ENCODE peak calls at places on chromosomes 7 and 10, in nine cellular contexts. M is Peyer's patch; I is naive thymus-derived CD4-positive, alpha-beta T cell; Q is AG04450; J is GM23338; T is cardiac muscle cell; O is body of pancreas; Y is endothelial cell of umbilical vein; E is spleen. D is an unnamed sample. For H3K27me3, the result is how much of the 10 kb centered on the place peaks cover.

GRCh38 chr10:43404675-43405221 is 4.2 kb downstream of the HNRNPF start:
- DNase-seq in M (no peak), I (peak), Q (no peak), J (no peak), T (no peak), O (no peak), Y (no peak), E (no peak), D (peak)

GRCh38 chr7:40137563-40137962 is 2.8 kb downstream of the SUGCT start:
- DNase-seq in M (no peak), I (no peak), Q (no peak), J (no peak), T (no peak), O (no peak), Y (no peak), E (no peak), D (no peak)

GRCh38 chr7:37977243-37977642 is 56.8 kb downstream of the EPDR1 start:
- DNase-seq in M (no peak), I (no peak), Q (no peak), J (no peak), T (no peak), O (no peak), Y (no peak), E (no peak), D (no peak)

GRCh38 chr7:85172530-85172941 is 14.3 kb downstream of the SEMA3D start:
- DNase-seq in M (no peak), I (no peak), Q (peak), J (no peak), T (no peak), O (no peak), Y (peak), E (no peak), D (no peak)

GRCh38 chr10:132649651-132650360 is 112.2 kb downstream of the INPP5A start:
- DNase-seq in M (peak), I (no peak), Q (no peak), J (no peak), T (no peak), O (no peak), Y (no peak), E (peak), D (no peak)

GRCh38 chr10:42952358-42952757 is 124.5 kb upstream of the RET start:
- DNase-seq in M (peak), I (no peak), Q (no peak), J (peak), T (peak), O (peak), Y (no peak), E (peak), D (no peak)

GRCh38 chr10:16768702-16769101 is 48.5 kb downstream of the RSU1 start:
- DNase-seq in M (no peak), I (no peak), Q (no peak), J (no peak), T (no peak), O (no peak), Y (no peak), E (no peak), D (no peak)

GRCh38 chr7:56026538-56026937 is 24.7 kb downstream of the PSPH start:
- DNase-seq in M (no peak), I (no peak), Q (no peak), J (no peak), T (no peak), O (no peak), Y (no peak), E (no peak), D (no peak)

GRCh38 chr10:91198781-91199180 is 21.7 kb upstream of the PCGF5 start:
- DNase-seq in M (no peak), I (peak), Q (no peak), J (no peak), T (no peak), O (no peak), Y (no peak), E (no peak), D (no peak)

GRCh38 chr7:43302211-43302711 is 189.8 kb downstream of the HECW1 start:
- DNase-seq in M (no peak), I (no peak), Q (no peak), J (peak), T (peak), O (no peak), Y (no peak), E (no peak), D (no peak)

GRCh38 chr10:102776779-102777417 is 33.1 kb downstream of the WBP1L start:
- DNase-seq in M (no peak), I (no peak), Q (peak), J (peak), T (peak), O (peak), Y (peak), E (no peak), D (no peak)

GRCh38 chr7:46781901-46782439 is 799.9 kb downstream of the TNS3 start:
- DNase-seq in M (no peak), I (no peak), Q (no peak), J (no peak), T (no peak), O (no peak), Y (no peak), E (no peak), D (no peak)

GRCh38 chr10:30002438-30003266 is 56.7 kb downstream of the JCAD start:
- DNase-seq in M (peak), I (peak), Q (no peak), J (peak), T (peak), O (peak), Y (peak), E (peak), D (peak)

GRCh38 chr10:117226813-117227451 is 14.0 kb upstream of the SLC18A2 start:
- DNase-seq in M (no peak), I (no peak), Q (no peak), J (peak), T (peak), O (peak), Y (peak), E (peak), D (no peak)

GRCh38 chr10:128463991-128464755 is 337.9 kb upstream of the MKI67 start:
- DNase-seq in M (no peak), I (peak), Q (peak), J (peak), T (no peak), O (no peak), Y (peak), E (peak), D (peak)

GRCh38 chr7:136086712-136087111 is 109.6 kb upstream of the MTPN start:
- DNase-seq in M (no peak), I (peak), Q (peak), J (peak), T (peak), O (peak), Y (peak), E (no peak), D (peak)

GRCh38 chr7:102841290-102841689 is 71.5 kb upstream of the LRRC17 start:
- DNase-seq in M (no peak), I (no peak), Q (no peak), J (no peak), T (no peak), O (no peak), Y (no peak), E (no peak), D (no peak)

GRCh38 chr10:59561397-59562121 is 148.1 kb downstream of the SLC16A9 start:
- DNase-seq in M (no peak), I (no peak), Q (no peak), J (no peak), T (no peak), O (no peak), Y (peak), E (no peak), D (no peak)

GRCh38 chr10:65602182-65602865 is 1323.5 kb upstream of the LRRTM3 start:
- DNase-seq in M (no peak), I (no peak), Q (no peak), J (no peak), T (no peak), O (no peak), Y (no peak), E (no peak), D (no peak)

GRCh38 chr7:83588602-83589240 is 60.2 kb downstream of the SEMA3E start:
- DNase-seq in M (no peak), I (no peak), Q (no peak), J (peak), T (no peak), O (no peak), Y (no peak), E (no peak), D (no peak)

GRCh38 chr10:97773096-97773495 is 1.3 kb upstream of the SFRP5 start:
- DNase-seq in M (no peak), I (no peak), Q (no peak), J (peak), T (no peak), O (no peak), Y (no peak), E (no peak), D (no peak)

GRCh38 chr10:98088186-98088971 is 46.1 kb upstream of the R3HCC1L start:
- DNase-seq in M (no peak), I (no peak), Q (no peak), J (no peak), T (no peak), O (no peak), Y (no peak), E (no peak), D (no peak)

GRCh38 chr7:96300981-96301380 is 20.9 kb downstream of the SLC25A13 start:
- DNase-seq in M (no peak), I (no peak), Q (no peak), J (no peak), T (no peak), O (no peak), Y (no peak), E (no peak), D (no peak)

GRCh38 chr10:118590334-118590733 is 5.1 kb downstream of the PRLHR start:
- DNase-seq in M (no peak), I (no peak), Q (no peak), J (no peak), T (no peak), O (peak), Y (no peak), E (no peak), D (no peak)

GRCh38 chr10:14382022-14382421 is 51.3 kb upstream of the FRMD4A start:
- DNase-seq in M (no peak), I (peak), Q (peak), J (no peak), T (no peak), O (no peak), Y (peak), E (no peak), D (no peak)

GRCh38 chr10:14384096-14384730 is 53.5 kb upstream of the FRMD4A start:
- DNase-seq in M (no peak), I (no peak), Q (no peak), J (no peak), T (no peak), O (no peak), Y (no peak), E (no peak), D (no peak)

GRCh38 chr10:14382531-14382930 is 51.8 kb upstream of the FRMD4A start:
- DNase-seq in M (no peak), I (no peak), Q (no peak), J (no peak), T (no peak), O (no peak), Y (no peak), E (no peak), D (no peak)

GRCh38 chr10:14384915-14385314 is 54.2 kb upstream of the FRMD4A start:
- DNase-seq in M (no peak), I (no peak), Q (no peak), J (no peak), T (no peak), O (no peak), Y (no peak), E (no peak), D (no peak)

GRCh38 chr10:14383266-14383665 is 52.5 kb upstream of the FRMD4A start:
- DNase-seq in M (no peak), I (no peak), Q (no peak), J (no peak), T (no peak), O (no peak), Y (no peak), E (no peak), D (no peak)
- H3K4me3 ChIP-seq in M (no peak), I (no peak), Q (no peak), J (no peak), T (no peak), O (no peak), Y (no peak), E (no peak), D (no peak)

GRCh38 chr10:69674786-69675185 is 44.7 kb downstream of the FAM241B start:
- DNase-seq in M (no peak), I (no peak), Q (no peak), J (no peak), T (no peak), O (no peak), Y (no peak), E (peak), D (no peak)

GRCh38 chr10:69666756-69667155 is 36.7 kb downstream of the FAM241B start:
- DNase-seq in M (no peak), I (no peak), Q (no peak), J (no peak), T (no peak), O (no peak), Y (no peak), E (no peak), D (no peak)

GRCh38 chr10:69668722-69669121 is 38.7 kb downstream of the FAM241B start:
- DNase-seq in M (no peak), I (no peak), Q (no peak), J (no peak), T (no peak), O (no peak), Y (no peak), E (no peak), D (no peak)

GRCh38 chr10:69665457-69666320 is 35.6 kb downstream of the FAM241B start:
- DNase-seq in M (no peak), I (no peak), Q (no peak), J (no peak), T (no peak), O (no peak), Y (no peak), E (no peak), D (no peak)

GRCh38 chr10:69669408-69669807 is 39.4 kb downstream of the FAM241B start:
- DNase-seq in M (no peak), I (no peak), Q (no peak), J (no peak), T (no peak), O (no peak), Y (no peak), E (no peak), D (no peak)
- H3K27me3 ChIP-seq in M (under half), I (under half), Q (under half), J (under half), T (under half), O (under half), Y (under half), E (half or more), D (under half)

GRCh38 chr7:64888561-64888900 is 14.5 kb upstream of the ZNF273 start:
- DNase-seq in M (no peak), I (no peak), Q (no peak), J (peak), T (peak), O (no peak), Y (no peak), E (no peak), D (no peak)
- H3K4me3 ChIP-seq in M (peak), I (peak), Q (peak), J (peak), T (peak), O (peak), Y (no peak), E (peak), D (peak)

GRCh38 chr7:1219516-1219915 is 13.2 kb upstream of the UNCX start:
- DNase-seq in M (no peak), I (no peak), Q (no peak), J (no peak), T (no peak), O (no peak), Y (no peak), E (no peak), D (no peak)
- H3K27me3 ChIP-seq in M (under half), I (under half), Q (half or more), J (under half), T (under half), O (under half), Y (under half), E (half or more), D (under half)

GRCh38 chr7:106236065-106236464 is 48.7 kb downstream of the NAMPT start:
- DNase-seq in M (no peak), I (no peak), Q (no peak), J (no peak), T (peak), O (no peak), Y (no peak), E (no peak), D (no peak)

GRCh38 chr7:106238830-106239229 is 46.0 kb downstream of the NAMPT start:
- DNase-seq in M (no peak), I (no peak), Q (no peak), J (no peak), T (peak), O (no peak), Y (no peak), E (no peak), D (no peak)

GRCh38 chr7:106234425-106234824 is 50.4 kb downstream of the NAMPT start:
- DNase-seq in M (no peak), I (no peak), Q (no peak), J (no peak), T (no peak), O (no peak), Y (no peak), E (no peak), D (no peak)

GRCh38 chr7:106243893-106244292 is 40.9 kb downstream of the NAMPT start:
- DNase-seq in M (no peak), I (no peak), Q (no peak), J (no peak), T (no peak), O (no peak), Y (no peak), E (no peak), D (no peak)

GRCh38 chr7:106239406-106239805 is 45.4 kb downstream of the NAMPT start:
- DNase-seq in M (no peak), I (no peak), Q (no peak), J (no peak), T (no peak), O (no peak), Y (no peak), E (no peak), D (no peak)
- H3K4me3 ChIP-seq in M (no peak), I (no peak), Q (no peak), J (no peak), T (no peak), O (no peak), Y (no peak), E (no peak), D (no peak)

GRCh38 chr10:110648743-110649651 is 4.9 kb downstream of the RBM20 start:
- DNase-seq in M (no peak), I (no peak), Q (no peak), J (no peak), T (no peak), O (no peak), Y (no peak), E (no peak), D (no peak)

GRCh38 chr10:110647136-110647430 is 2.9 kb downstream of the RBM20 start:
- DNase-seq in M (no peak), I (no peak), Q (no peak), J (no peak), T (no peak), O (no peak), Y (no peak), E (no peak), D (no peak)

GRCh38 chr10:110644598-110645462 is 694 bp downstream of the RBM20 start:
- DNase-seq in M (no peak), I (no peak), Q (no peak), J (no peak), T (peak), O (no peak), Y (no peak), E (no peak), D (no peak)

GRCh38 chr10:110643670-110644597 is at the start of gene RBM20:
- DNase-seq in M (peak), I (peak), Q (no peak), J (peak), T (peak), O (peak), Y (no peak), E (peak), D (peak)

DNA sequence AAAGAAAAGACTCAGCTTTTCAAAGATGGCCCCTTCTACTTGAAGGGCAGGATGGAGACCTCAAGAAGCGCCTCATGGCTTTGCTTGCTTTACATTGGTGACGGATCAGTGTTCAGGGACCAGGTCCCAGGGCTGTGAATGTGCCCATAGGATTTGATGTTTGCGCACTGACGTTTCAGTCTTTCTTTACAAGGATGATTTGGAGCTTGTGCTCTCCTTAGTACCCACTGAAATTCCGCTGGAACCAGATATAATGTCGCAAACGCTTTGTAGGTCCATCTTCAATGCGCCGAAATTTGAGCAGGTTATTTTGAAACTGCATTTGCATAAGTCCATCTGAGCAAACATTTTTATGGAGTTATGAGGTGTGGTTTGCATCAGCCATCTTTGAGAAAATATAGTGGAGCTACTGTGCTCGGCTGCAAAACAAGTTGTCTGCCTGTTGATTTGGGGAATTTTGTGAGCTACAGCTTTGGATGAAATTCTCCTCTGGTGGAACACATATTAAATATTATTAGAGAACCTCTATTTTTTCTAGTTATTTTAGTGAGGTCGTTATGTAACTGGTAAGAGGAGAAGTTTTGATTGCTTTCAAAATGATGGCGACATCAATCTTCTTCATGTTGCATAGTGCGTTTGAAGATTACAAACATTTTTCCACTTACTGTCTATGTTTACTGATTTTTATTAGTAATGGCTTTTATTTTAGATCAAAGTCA is 2.4 kb downstream of the RBM20 start:
- DNase-seq in M (no peak), I (no peak), Q (no peak), J (no peak), T (no peak), O (no peak), Y (no peak), E (no peak), D (no peak)
- H3K27me3 ChIP-seq in M (under half), I (under half), Q (under half), J (half or more), T (under half), O (under half), Y (half or more), E (half or more), D (under half)

DNA sequence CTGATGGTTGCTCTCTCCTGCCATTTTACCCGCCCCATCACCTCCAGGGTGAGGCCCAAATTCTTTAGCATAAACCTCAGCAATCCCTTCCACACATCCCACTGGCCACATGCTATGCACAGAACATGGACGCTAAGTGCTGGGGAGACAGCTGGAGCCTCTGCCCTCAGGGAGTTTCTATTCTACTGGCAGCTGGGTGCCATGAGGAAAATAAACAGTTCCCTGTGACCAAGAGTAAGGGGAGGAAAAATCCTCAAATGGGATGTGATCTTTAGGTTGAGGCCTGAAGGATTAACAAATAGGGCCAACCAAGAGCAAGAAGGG is 1.2 kb downstream of the PARP12 start:
- DNase-seq in M (no peak), I (no peak), Q (no peak), J (no peak), T (no peak), O (no peak), Y (no peak), E (no peak), D (no peak)
- H3K4me3 ChIP-seq in M (peak), I (peak), Q (no peak), J (peak), T (no peak), O (no peak), Y (peak), E (no peak), D (peak)

GRCh38 chr10:8049874-8050560 is 4.5 kb upstream of the GATA3 start:
- DNase-seq in M (no peak), I (no peak), Q (no peak), J (peak), T (no peak), O (no peak), Y (peak), E (no peak), D (no peak)
- H3K27me3 ChIP-seq in M (under half), I (half or more), Q (half or more), J (half or more), T (half or more), O (under half), Y (under half), E (half or more), D (half or more)